ENCODE peak calls at places on chromosomes 3 and 15, in nine cellular contexts. G is transverse colon; W is fibroblast of the aortic adventitia; H is naive thymus-derived CD4-positive, alpha-beta T cell; K is neuronal stem cell; V is thoracic aorta; P is mesenchymal stem cell; M is endothelial cell of umbilical vein; T is mammary epithelial cell. F is an unnamed sample.

GRCh38 chr3:149332781-149333517 is 487 bp downstream of the TM4SF18 start:
- DNase-seq in G (no peak), W (no peak), H (no peak), K (no peak), V (no peak), P (peak), M (peak), T (no peak), F (no peak)

GRCh38 chr3:95154775-95155174 is 1091.9 kb downstream of the NSUN3 start:
- DNase-seq in G (no peak), W (no peak), H (no peak), K (no peak), V (no peak), P (peak), M (no peak), T (peak), F (no peak)

GRCh38 chr3:154862265-154862664 is 217.9 kb upstream of the MME start:
- DNase-seq in G (no peak), W (no peak), H (no peak), K (no peak), V (no peak), P (peak), M (no peak), T (peak), F (peak)

GRCh38 chr15:39466428-39466827 is 114.5 kb upstream of the THBS1 start:
- DNase-seq in G (peak), W (peak), H (no peak), K (no peak), V (no peak), P (no peak), M (no peak), T (no peak), F (no peak)

GRCh38 chr3:128548426-128549282 is 55.7 kb upstream of the GATA2 start:
- DNase-seq in G (no peak), W (peak), H (no peak), K (no peak), V (no peak), P (no peak), M (peak), T (no peak), F (no peak)

GRCh38 chr3:64259646-64260045 is 34.4 kb upstream of the PRICKLE2 start:
- DNase-seq in G (no peak), W (peak), H (no peak), K (no peak), V (no peak), P (no peak), M (no peak), T (no peak), F (no peak)

GRCh38 chr15:68618339-68619302 is 39.8 kb downstream of the CORO2B start:
- DNase-seq in G (no peak), W (peak), H (no peak), K (no peak), V (no peak), P (peak), M (peak), T (no peak), F (peak)

GRCh38 chr3:196712514-196713413 is 587 bp downstream of the PIGX start:
- DNase-seq in G (peak), W (peak), H (no peak), K (no peak), V (no peak), P (peak), M (peak), T (peak), F (peak)

GRCh38 chr15:100093211-100094126 is 248.3 kb downstream of the ADAMTS17 start:
- DNase-seq in G (no peak), W (peak), H (no peak), K (no peak), V (no peak), P (peak), M (no peak), T (no peak), F (no peak)

GRCh38 chr15:29994284-29994683 is 88.5 kb upstream of the GOLGA8J start:
- DNase-seq in G (no peak), W (no peak), H (no peak), K (no peak), V (no peak), P (no peak), M (no peak), T (no peak), F (peak)

GRCh38 chr3:45832691-45833090 is 9.2 kb downstream of the LZTFL1 start:
- DNase-seq in G (no peak), W (peak), H (no peak), K (no peak), V (no peak), P (no peak), M (no peak), T (peak), F (no peak)

GRCh38 chr3:18558526-18558925 is 133.4 kb upstream of the SATB1 start:
- DNase-seq in G (no peak), W (no peak), H (no peak), K (no peak), V (no peak), P (no peak), M (no peak), T (no peak), F (no peak)

GRCh38 chr15:85423256-85423655 is 42.9 kb downstream of the AKAP13 start:
- DNase-seq in G (no peak), W (peak), H (no peak), K (no peak), V (no peak), P (no peak), M (no peak), T (no peak), F (no peak)

GRCh38 chr3:177195242-177195940 is 1.9 kb downstream of the TBL1XR1 start:
- DNase-seq in G (peak), W (peak), H (peak), K (no peak), V (no peak), P (peak), M (peak), T (peak), F (peak)

GRCh38 chr15:34185666-34186065 is 24.2 kb downstream of the KATNBL1 start:
- DNase-seq in G (no peak), W (no peak), H (no peak), K (no peak), V (no peak), P (peak), M (no peak), T (no peak), F (peak)

GRCh38 chr3:123568034-123568433 is 16.8 kb downstream of the HACD2 start:
- DNase-seq in G (no peak), W (no peak), H (no peak), K (no peak), V (no peak), P (no peak), M (no peak), T (no peak), F (no peak)

GRCh38 chr3:111369953-111370352 is 172.0 kb upstream of the CD96 start:
- DNase-seq in G (no peak), W (peak), H (no peak), K (no peak), V (no peak), P (no peak), M (no peak), T (peak), F (no peak)

GRCh38 chr3:49173792-49174170 is 2.4 kb downstream of the KLHDC8B start:
- DNase-seq in G (no peak), W (peak), H (no peak), K (peak), V (no peak), P (peak), M (no peak), T (no peak), F (peak)

GRCh38 chr3:49171119-49171774 is at the start of gene KLHDC8B:
- DNase-seq in G (peak), W (peak), H (peak), K (peak), V (peak), P (peak), M (peak), T (peak), F (peak)

GRCh38 chr3:49171775-49172500 is 540 bp downstream of the KLHDC8B start:
- DNase-seq in G (no peak), W (no peak), H (no peak), K (no peak), V (no peak), P (peak), M (no peak), T (no peak), F (peak)

GRCh38 chr3:49173116-49173791 is 1.9 kb downstream of the KLHDC8B start:
- DNase-seq in G (peak), W (peak), H (no peak), K (peak), V (no peak), P (peak), M (peak), T (no peak), F (peak)

DNA sequence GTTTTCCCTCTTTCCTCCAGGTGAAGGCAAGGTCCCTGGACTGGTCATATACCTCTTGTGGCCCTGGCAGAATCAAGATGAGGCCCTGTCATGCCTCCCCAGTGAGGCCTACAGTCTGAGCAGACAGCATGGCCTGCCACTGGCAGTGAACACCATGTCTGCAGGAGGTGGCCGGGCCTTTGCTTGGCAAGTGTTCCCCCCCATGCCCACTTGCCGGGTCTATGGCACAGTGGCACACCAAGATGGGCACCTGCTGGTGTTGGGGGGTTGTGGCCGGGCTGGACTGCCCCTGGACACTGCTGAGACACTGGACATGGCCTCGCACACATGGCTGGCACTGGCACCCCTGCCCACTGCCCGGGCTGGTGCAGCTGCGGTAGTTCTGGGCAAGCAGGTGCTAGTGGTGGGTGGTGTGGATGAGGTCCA is 1.2 kb downstream of the KLHDC8B start:
- DNase-seq in G (no peak), W (no peak), H (no peak), K (no peak), V (no peak), P (no peak), M (peak), T (no peak), F (peak)
- H3K4me3 ChIP-seq in G (peak), W (peak), H (no peak), K (peak), V (peak), P (no peak), M (no peak), T (no peak), F (peak)

GRCh38 chr3:66039590-66039887 is 821 bp upstream of the MAGI1 start:
- DNase-seq in G (peak), W (peak), H (no peak), K (no peak), V (no peak), P (peak), M (peak), T (peak), F (peak)
- H3K4me3 ChIP-seq in G (peak), W (peak), H (no peak), K (peak), V (peak), P (peak), M (peak), T (peak), F (peak)

GRCh38 chr15:53122818-53123217 is 332.7 kb upstream of the ONECUT1 start:
- DNase-seq in G (no peak), W (no peak), H (no peak), K (no peak), V (no peak), P (no peak), M (no peak), T (no peak), F (no peak)
- H3K4me3 ChIP-seq in G (no peak), W (no peak), H (no peak), K (no peak), V (no peak), P (no peak), M (no peak), T (no peak), F (no peak)

GRCh38 chr3:43290961-43291360 is 4.6 kb downstream of the SNRK start:
- DNase-seq in G (no peak), W (peak), H (no peak), K (no peak), V (no peak), P (peak), M (peak), T (peak), F (no peak)
- H3K4me3 ChIP-seq in G (no peak), W (no peak), H (peak), K (no peak), V (peak), P (no peak), M (peak), T (peak), F (no peak)

F was measured in osteoblast.